ENCODE peak calls at places on chromosomes 13 and 19, in eight cellular contexts. One of them, this sample, is unnamed.
A peak's percentile ranks its signal among the peaks of the same experiment; 100 is the strongest.

GRCh38 chr19:5425260-5425659 is 30.0 kb upstream of the ZNRF4 start:
- DNase-seq in activated CD4-positive, alpha-beta T cell treated with anti-CD3 and anti-CD28 coated beads, Interleukin-2, amount 50 U/mL, for 48 hours: no peak
- DNase-seq in activated gamma-delta T cell: no peak
- DNase-seq in GM23248: no peak
- DNase-seq in H9: no peak
- DNase-seq in T-helper 1 cell: no peak
- DNase-seq in posterior cingulate gyrus: peak; percentile 10
- DNase-seq in iPS-NIHi11: no peak
- DNase-seq in this sample: no peak

GRCh38 chr19:39941615-39942507 is 7.4 kb upstream of the FCGBP start:
- DNase-seq in GM23248: no peak
- DNase-seq in T-helper 1 cell: peak; percentile 41
- DNase-seq in iPS-NIHi11: no peak
- DNase-seq in activated gamma-delta T cell: no peak
- DNase-seq in activated CD4-positive, alpha-beta T cell treated with anti-CD3 and anti-CD28 coated beads, Interleukin-2, amount 50 U/mL, for 48 hours: no peak
- DNase-seq in H9: no peak
- DNase-seq in posterior cingulate gyrus: no peak
- DNase-seq in this sample: peak; percentile 83

GRCh38 chr19:56993851-56994250 is 125.9 kb upstream of the USP29 start:
- DNase-seq in activated gamma-delta T cell: no peak
- DNase-seq in posterior cingulate gyrus: no peak
- DNase-seq in activated CD4-positive, alpha-beta T cell treated with anti-CD3 and anti-CD28 coated beads, Interleukin-2, amount 50 U/mL, for 48 hours: no peak
- DNase-seq in GM23248: no peak
- DNase-seq in H9: no peak
- DNase-seq in T-helper 1 cell: no peak
- DNase-seq in iPS-NIHi11: no peak
- DNase-seq in this sample: peak; percentile 70

GRCh38 chr13:40272776-40273139 is 393.7 kb downstream of the FOXO1 start:
- DNase-seq in T-helper 1 cell: no peak
- DNase-seq in H9: no peak
- DNase-seq in activated gamma-delta T cell: no peak
- DNase-seq in iPS-NIHi11: no peak
- DNase-seq in posterior cingulate gyrus: no peak
- DNase-seq in activated CD4-positive, alpha-beta T cell treated with anti-CD3 and anti-CD28 coated beads, Interleukin-2, amount 50 U/mL, for 48 hours: no peak
- DNase-seq in GM23248: peak; percentile 56
- DNase-seq in this sample: peak; percentile 17

GRCh38 chr13:113981201-113981605 is 7.3 kb upstream of the C13orf46 start:
- DNase-seq in GM23248: peak; percentile 21
- DNase-seq in activated gamma-delta T cell: no peak
- DNase-seq in iPS-NIHi11: peak; percentile 77
- DNase-seq in activated CD4-positive, alpha-beta T cell treated with anti-CD3 and anti-CD28 coated beads, Interleukin-2, amount 50 U/mL, for 48 hours: no peak
- DNase-seq in T-helper 1 cell: peak; percentile 13
- DNase-seq in posterior cingulate gyrus: peak; percentile 63
- DNase-seq in H9: no peak
- DNase-seq in this sample: no peak

GRCh38 chr13:45875951-45876350 is 24.4 kb upstream of the SIAH3 start:
- DNase-seq in H9: no peak
- DNase-seq in GM23248: no peak
- DNase-seq in T-helper 1 cell: no peak
- DNase-seq in posterior cingulate gyrus: no peak
- DNase-seq in activated CD4-positive, alpha-beta T cell treated with anti-CD3 and anti-CD28 coated beads, Interleukin-2, amount 50 U/mL, for 48 hours: no peak
- DNase-seq in activated gamma-delta T cell: no peak
- DNase-seq in iPS-NIHi11: no peak
- DNase-seq in this sample: no peak

GRCh38 chr19:38389101-38389925 is 816 bp downstream of the SPRED3 start:
- DNase-seq in T-helper 1 cell: no peak
- DNase-seq in activated CD4-positive, alpha-beta T cell treated with anti-CD3 and anti-CD28 coated beads, Interleukin-2, amount 50 U/mL, for 48 hours: peak; percentile 29
- DNase-seq in H9: peak; percentile 68
- DNase-seq in GM23248: peak; percentile 91
- DNase-seq in activated gamma-delta T cell: no peak
- DNase-seq in posterior cingulate gyrus: peak; percentile 81
- DNase-seq in iPS-NIHi11: peak; percentile 47
- DNase-seq in this sample: no peak

GRCh38 chr13:39864221-39864620 is 208.8 kb downstream of the COG6 start:
- DNase-seq in iPS-NIHi11: no peak
- DNase-seq in GM23248: no peak
- DNase-seq in T-helper 1 cell: no peak
- DNase-seq in posterior cingulate gyrus: no peak
- DNase-seq in activated CD4-positive, alpha-beta T cell treated with anti-CD3 and anti-CD28 coated beads, Interleukin-2, amount 50 U/mL, for 48 hours: no peak
- DNase-seq in activated gamma-delta T cell: no peak
- DNase-seq in H9: no peak
- DNase-seq in this sample: no peak

GRCh38 chr19:2841858-2842574 is 741 bp downstream of the ZNF555 start:
- DNase-seq in H9: no peak
- DNase-seq in activated gamma-delta T cell: no peak
- DNase-seq in posterior cingulate gyrus: no peak
- DNase-seq in T-helper 1 cell: no peak
- DNase-seq in iPS-NIHi11: peak; percentile 55
- DNase-seq in activated CD4-positive, alpha-beta T cell treated with anti-CD3 and anti-CD28 coated beads, Interleukin-2, amount 50 U/mL, for 48 hours: no peak
- DNase-seq in GM23248: peak; percentile 45
- DNase-seq in this sample: no peak